ENCODE peak calls at places on chromosomes 12 and 14, in ten cellular contexts. One of them, this sample, is unnamed.

GRCh38 chr12:25648460-25648859 is 95.4 kb upstream of the LMNTD1 start:
- DNase-seq in SK-N-SH: peak; percentile 57
- DNase-seq in GM23248: peak; percentile 93
- DNase-seq in hepatocyte: peak; percentile 66
- DNase-seq in GM23338: peak; percentile 41
- DNase-seq in HCT116: peak; percentile 56
- DNase-seq in PC-9: peak; percentile 79
- DNase-seq in OCI-LY7: no peak
- DNase-seq in MM.1S: no peak
- DNase-seq in Karpas-422: no peak
- DNase-seq in this sample: peak; percentile 89

GRCh38 chr14:61876362-61877049 is 114.3 kb downstream of the SNAPC1 start:
- DNase-seq in SK-N-SH: peak; percentile 38
- DNase-seq in GM23248: no peak
- DNase-seq in hepatocyte: no peak
- DNase-seq in GM23338: no peak
- DNase-seq in HCT116: no peak
- DNase-seq in PC-9: no peak
- DNase-seq in OCI-LY7: no peak
- DNase-seq in MM.1S: no peak
- DNase-seq in Karpas-422: no peak
- DNase-seq in this sample: no peak

GRCh38 chr12:92702754-92703679 is at the start of gene PLEKHG7:
- DNase-seq in SK-N-SH: no peak
- DNase-seq in GM23248: no peak
- DNase-seq in hepatocyte: peak; percentile 51
- DNase-seq in GM23338: no peak
- DNase-seq in HCT116: no peak
- DNase-seq in PC-9: no peak
- DNase-seq in OCI-LY7: peak; percentile 3
- DNase-seq in MM.1S: peak; percentile 88
- DNase-seq in Karpas-422: peak; percentile 48
- DNase-seq in this sample: no peak

GRCh38 chr14:30291216-30291615 is 267.7 kb upstream of the G2E3 start:
- DNase-seq in SK-N-SH: no peak
- DNase-seq in GM23248: peak; percentile 89
- DNase-seq in hepatocyte: no peak
- DNase-seq in GM23338: no peak
- DNase-seq in HCT116: no peak
- DNase-seq in PC-9: no peak
- DNase-seq in OCI-LY7: no peak
- DNase-seq in MM.1S: no peak
- DNase-seq in Karpas-422: no peak
- DNase-seq in this sample: peak; percentile 87

GRCh38 chr12:47082963-47083621 is 3.3 kb upstream of the AMIGO2 start:
- DNase-seq in SK-N-SH: no peak
- DNase-seq in GM23248: peak; percentile 95
- DNase-seq in hepatocyte: peak; percentile 63
- DNase-seq in GM23338: no peak
- DNase-seq in HCT116: no peak
- DNase-seq in PC-9: peak; percentile 35
- DNase-seq in OCI-LY7: no peak
- DNase-seq in MM.1S: no peak
- DNase-seq in Karpas-422: no peak
- DNase-seq in this sample: peak; percentile 96

GRCh38 chr12:83865431-83865830 is 1047.2 kb downstream of the SLC6A15 start:
- DNase-seq in SK-N-SH: no peak
- DNase-seq in GM23248: no peak
- DNase-seq in hepatocyte: no peak
- DNase-seq in GM23338: no peak
- DNase-seq in HCT116: no peak
- DNase-seq in PC-9: no peak
- DNase-seq in OCI-LY7: no peak
- DNase-seq in MM.1S: no peak
- DNase-seq in Karpas-422: no peak
- DNase-seq in this sample: peak; percentile 79

GRCh38 chr12:38906482-38907170 is 1.2 kb upstream of the CPNE8 start:
- DNase-seq in SK-N-SH: peak; percentile 91
- DNase-seq in GM23248: peak; percentile 90
- DNase-seq in hepatocyte: peak; percentile 94
- DNase-seq in GM23338: peak; percentile 94
- DNase-seq in HCT116: peak; percentile 74
- DNase-seq in PC-9: peak; percentile 87
- DNase-seq in OCI-LY7: no peak
- DNase-seq in MM.1S: peak; percentile 80
- DNase-seq in Karpas-422: no peak
- DNase-seq in this sample: peak; percentile 91

GRCh38 chr14:85528080-85528881 is 1.7 kb upstream of the FLRT2 start:
- DNase-seq in SK-N-SH: no peak
- DNase-seq in GM23248: peak; percentile 89
- DNase-seq in hepatocyte: peak; percentile 81
- DNase-seq in GM23338: peak; percentile 69
- DNase-seq in HCT116: no peak
- DNase-seq in PC-9: peak; percentile 18
- DNase-seq in OCI-LY7: no peak
- DNase-seq in MM.1S: no peak
- DNase-seq in Karpas-422: no peak
- DNase-seq in this sample: peak; percentile 50

GRCh38 chr12:95997276-95997675 is 1.1 kb upstream of the HAL start:
- DNase-seq in SK-N-SH: no peak
- DNase-seq in GM23248: no peak
- DNase-seq in hepatocyte: no peak
- DNase-seq in GM23338: no peak
- DNase-seq in HCT116: no peak
- DNase-seq in PC-9: no peak
- DNase-seq in OCI-LY7: no peak
- DNase-seq in MM.1S: no peak
- DNase-seq in Karpas-422: no peak
- DNase-seq in this sample: no peak

GRCh38 chr12:96000858-96001257 is 4.7 kb upstream of the HAL start:
- DNase-seq in SK-N-SH: no peak
- DNase-seq in GM23248: no peak
- DNase-seq in hepatocyte: no peak
- DNase-seq in GM23338: no peak
- DNase-seq in HCT116: no peak
- DNase-seq in PC-9: no peak
- DNase-seq in OCI-LY7: no peak
- DNase-seq in MM.1S: no peak
- DNase-seq in Karpas-422: no peak
- DNase-seq in this sample: no peak

GRCh38 chr12:95999484-95999883 is 3.3 kb upstream of the HAL start:
- DNase-seq in SK-N-SH: no peak
- DNase-seq in GM23248: no peak
- DNase-seq in hepatocyte: no peak
- DNase-seq in GM23338: no peak
- DNase-seq in HCT116: no peak
- DNase-seq in PC-9: no peak
- DNase-seq in OCI-LY7: no peak
- DNase-seq in MM.1S: no peak
- DNase-seq in Karpas-422: no peak
- DNase-seq in this sample: no peak

GRCh38 chr12:95997911-95998510 is 1.9 kb upstream of the HAL start:
- DNase-seq in SK-N-SH: no peak
- DNase-seq in GM23248: peak; percentile 9
- DNase-seq in hepatocyte: no peak
- DNase-seq in GM23338: no peak
- DNase-seq in HCT116: no peak
- DNase-seq in PC-9: no peak
- DNase-seq in OCI-LY7: no peak
- DNase-seq in MM.1S: no peak
- DNase-seq in Karpas-422: no peak
- DNase-seq in this sample: peak; percentile 5

GRCh38 chr12:95998611-95999300 is 2.6 kb upstream of the HAL start:
- DNase-seq in SK-N-SH: peak; percentile 75
- DNase-seq in GM23248: peak; percentile 73
- DNase-seq in hepatocyte: peak; percentile 84
- DNase-seq in GM23338: peak; percentile 91
- DNase-seq in HCT116: peak; percentile 35
- DNase-seq in PC-9: no peak
- DNase-seq in OCI-LY7: peak; percentile 78
- DNase-seq in MM.1S: peak; percentile 86
- DNase-seq in Karpas-422: peak; percentile 90
- DNase-seq in this sample: peak; percentile 63
- H3K27ac ChIP-seq in SK-N-SH: no peak overlapping the region
- H3K27ac ChIP-seq in GM23248: no peak overlapping the region
- H3K27ac ChIP-seq in hepatocyte: no peak overlapping the region
- H3K27ac ChIP-seq in GM23338: no peak overlapping the region
- H3K27ac ChIP-seq in HCT116: no peak overlapping the region
- H3K27ac ChIP-seq in PC-9: peak overlapping the region; percentile 37
- H3K27ac ChIP-seq in OCI-LY7: no peak overlapping the region
- H3K27ac ChIP-seq in MM.1S: no peak overlapping the region
- H3K27ac ChIP-seq in Karpas-422: no peak overlapping the region
- H3K27ac ChIP-seq in this sample: no peak overlapping the region

GRCh38 chr12:65170245-65170881 is 980 bp downstream of the LEMD3 start:
- DNase-seq in SK-N-SH: peak; percentile 63
- DNase-seq in GM23248: peak; percentile 84
- DNase-seq in hepatocyte: peak; percentile 82
- DNase-seq in GM23338: peak; percentile 76
- DNase-seq in HCT116: peak; percentile 28
- DNase-seq in PC-9: peak; percentile 52
- DNase-seq in OCI-LY7: peak; percentile 59
- DNase-seq in MM.1S: peak; percentile 82
- DNase-seq in Karpas-422: peak; percentile 74
- DNase-seq in this sample: peak; percentile 58

GRCh38 chr12:65169311-65170244 is at the start of gene LEMD3:
- DNase-seq in SK-N-SH: peak; percentile 94
- DNase-seq in GM23248: peak; percentile 98
- DNase-seq in hepatocyte: peak; percentile 97
- DNase-seq in GM23338: peak; percentile 99
- DNase-seq in HCT116: peak; percentile 92
- DNase-seq in PC-9: peak; percentile 94
- DNase-seq in OCI-LY7: peak; percentile 95
- DNase-seq in MM.1S: peak; percentile 99
- DNase-seq in Karpas-422: peak; percentile 98
- DNase-seq in this sample: peak; percentile 97

GRCh38 chr12:65168606-65169310 is 625 bp upstream of the LEMD3 start:
- DNase-seq in SK-N-SH: no peak
- DNase-seq in GM23248: peak; percentile 37
- DNase-seq in hepatocyte: no peak
- DNase-seq in GM23338: no peak
- DNase-seq in HCT116: no peak
- DNase-seq in PC-9: no peak
- DNase-seq in OCI-LY7: no peak
- DNase-seq in MM.1S: peak; percentile 65
- DNase-seq in Karpas-422: no peak
- DNase-seq in this sample: no peak

GRCh38 chr12:65171870-65172269 is 2.5 kb downstream of the LEMD3 start:
- DNase-seq in SK-N-SH: no peak
- DNase-seq in GM23248: peak; percentile 15
- DNase-seq in hepatocyte: peak; percentile 7
- DNase-seq in GM23338: no peak
- DNase-seq in HCT116: no peak
- DNase-seq in PC-9: no peak
- DNase-seq in OCI-LY7: peak; percentile 47
- DNase-seq in MM.1S: peak; percentile 39
- DNase-seq in Karpas-422: peak; percentile 52
- DNase-seq in this sample: peak; percentile 44

GRCh38 chr12:65171073-65171472 is 1.7 kb downstream of the LEMD3 start:
- DNase-seq in SK-N-SH: no peak
- DNase-seq in GM23248: peak; percentile 47
- DNase-seq in hepatocyte: no peak
- DNase-seq in GM23338: no peak
- DNase-seq in HCT116: no peak
- DNase-seq in PC-9: no peak
- DNase-seq in OCI-LY7: no peak
- DNase-seq in MM.1S: no peak
- DNase-seq in Karpas-422: peak; percentile 49
- DNase-seq in this sample: peak; percentile 22
- H3K9me2 ChIP-seq in SK-N-SH: no peaks in the 10 kb centered on the region
- H3K9me2 ChIP-seq in GM23248: no peaks in the 10 kb centered on the region
- H3K9me2 ChIP-seq in hepatocyte: no peaks in the 10 kb centered on the region
- H3K9me2 ChIP-seq in GM23338: no peaks in the 10 kb centered on the region
- H3K9me2 ChIP-seq in HCT116: no peaks in the 10 kb centered on the region
- H3K9me2 ChIP-seq in PC-9: no peaks in the 10 kb centered on the region
- H3K9me2 ChIP-seq in OCI-LY7: no peaks in the 10 kb centered on the region
- H3K9me2 ChIP-seq in MM.1S: no peaks in the 10 kb centered on the region
- H3K9me2 ChIP-seq in Karpas-422: no peaks in the 10 kb centered on the region
- H3K9me2 ChIP-seq in this sample: no peaks in the 10 kb centered on the region

GRCh38 chr12:124501080-124501642 is 66.3 kb downstream of the NCOR2 start:
- DNase-seq in SK-N-SH: no peak
- DNase-seq in GM23248: no peak
- DNase-seq in hepatocyte: no peak
- DNase-seq in GM23338: no peak
- DNase-seq in HCT116: no peak
- DNase-seq in PC-9: no peak
- DNase-seq in OCI-LY7: no peak
- DNase-seq in MM.1S: no peak
- DNase-seq in Karpas-422: no peak
- DNase-seq in this sample: no peak

GRCh38 chr12:124500232-124501079 is 67.0 kb downstream of the NCOR2 start:
- DNase-seq in SK-N-SH: no peak
- DNase-seq in GM23248: peak; percentile 39
- DNase-seq in hepatocyte: peak; percentile 77
- DNase-seq in GM23338: peak; percentile 95
- DNase-seq in HCT116: no peak
- DNase-seq in PC-9: peak; percentile 83
- DNase-seq in OCI-LY7: no peak
- DNase-seq in MM.1S: no peak
- DNase-seq in Karpas-422: no peak
- DNase-seq in this sample: peak; percentile 23

GRCh38 chr12:124503305-124503704 is 64.1 kb downstream of the NCOR2 start:
- DNase-seq in SK-N-SH: no peak
- DNase-seq in GM23248: no peak
- DNase-seq in hepatocyte: no peak
- DNase-seq in GM23338: no peak
- DNase-seq in HCT116: no peak
- DNase-seq in PC-9: no peak
- DNase-seq in OCI-LY7: no peak
- DNase-seq in MM.1S: no peak
- DNase-seq in Karpas-422: no peak
- DNase-seq in this sample: no peak

GRCh38 chr12:124501827-124502226 is 65.6 kb downstream of the NCOR2 start:
- DNase-seq in SK-N-SH: no peak
- DNase-seq in GM23248: no peak
- DNase-seq in hepatocyte: no peak
- DNase-seq in GM23338: no peak
- DNase-seq in HCT116: no peak
- DNase-seq in PC-9: no peak
- DNase-seq in OCI-LY7: no peak
- DNase-seq in MM.1S: no peak
- DNase-seq in Karpas-422: no peak
- DNase-seq in this sample: no peak

DNA sequence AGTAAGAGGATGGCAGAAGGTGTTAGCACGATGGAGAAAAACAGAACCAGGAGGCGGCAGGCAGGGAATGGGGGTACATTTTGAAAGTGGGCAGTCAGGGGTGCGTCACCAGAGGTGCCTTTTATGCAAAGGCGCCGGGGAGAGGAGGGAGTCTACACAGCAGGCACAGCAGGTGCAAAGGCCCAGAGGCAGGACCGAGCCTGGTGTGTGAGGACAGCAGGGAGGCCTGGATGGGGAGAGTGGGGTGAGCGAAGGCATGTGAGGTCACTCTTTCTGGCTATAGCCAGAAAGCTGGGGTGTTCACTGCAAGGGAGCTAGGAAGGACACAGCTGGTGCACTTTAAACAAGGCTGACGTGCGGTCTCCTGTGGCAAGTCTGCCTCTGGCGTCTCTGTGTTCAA is 65.0 kb downstream of the NCOR2 start:
- DNase-seq in SK-N-SH: no peak
- DNase-seq in GM23248: no peak
- DNase-seq in hepatocyte: no peak
- DNase-seq in GM23338: no peak
- DNase-seq in HCT116: no peak
- DNase-seq in PC-9: no peak
- DNase-seq in OCI-LY7: no peak
- DNase-seq in MM.1S: no peak
- DNase-seq in Karpas-422: no peak
- DNase-seq in this sample: no peak
- H3K27ac ChIP-seq in SK-N-SH: no peak overlapping the region
- H3K27ac ChIP-seq in GM23248: no peak overlapping the region
- H3K27ac ChIP-seq in hepatocyte: no peak overlapping the region
- H3K27ac ChIP-seq in GM23338: peak overlapping the region; percentile 39
- H3K27ac ChIP-seq in HCT116: no peak overlapping the region
- H3K27ac ChIP-seq in PC-9: no peak overlapping the region
- H3K27ac ChIP-seq in OCI-LY7: no peak overlapping the region
- H3K27ac ChIP-seq in MM.1S: no peak overlapping the region
- H3K27ac ChIP-seq in Karpas-422: no peak overlapping the region
- H3K27ac ChIP-seq in this sample: no peak overlapping the region

GRCh38 chr12:114697246-114697716 is 13.3 kb upstream of the TBX3 start:
- DNase-seq in SK-N-SH: no peak
- DNase-seq in GM23248: no peak
- DNase-seq in hepatocyte: peak; percentile 23
- DNase-seq in GM23338: no peak
- DNase-seq in HCT116: no peak
- DNase-seq in PC-9: no peak
- DNase-seq in OCI-LY7: no peak
- DNase-seq in MM.1S: no peak
- DNase-seq in Karpas-422: no peak
- DNase-seq in this sample: no peak

GRCh38 chr12:114698566-114699163 is 14.7 kb upstream of the TBX3 start:
- DNase-seq in SK-N-SH: no peak
- DNase-seq in GM23248: no peak
- DNase-seq in hepatocyte: peak; percentile 28
- DNase-seq in GM23338: peak; percentile 74
- DNase-seq in HCT116: no peak
- DNase-seq in PC-9: no peak
- DNase-seq in OCI-LY7: no peak
- DNase-seq in MM.1S: no peak
- DNase-seq in Karpas-422: no peak
- DNase-seq in this sample: no peak

GRCh38 chr12:114696443-114697245 is 12.7 kb upstream of the TBX3 start:
- DNase-seq in SK-N-SH: no peak
- DNase-seq in GM23248: no peak
- DNase-seq in hepatocyte: no peak
- DNase-seq in GM23338: no peak
- DNase-seq in HCT116: no peak
- DNase-seq in PC-9: no peak
- DNase-seq in OCI-LY7: no peak
- DNase-seq in MM.1S: no peak
- DNase-seq in Karpas-422: no peak
- DNase-seq in this sample: no peak

GRCh38 chr12:114700392-114701103 is 16.6 kb upstream of the TBX3 start:
- DNase-seq in SK-N-SH: no peak
- DNase-seq in GM23248: no peak
- DNase-seq in hepatocyte: no peak
- DNase-seq in GM23338: no peak
- DNase-seq in HCT116: no peak
- DNase-seq in PC-9: no peak
- DNase-seq in OCI-LY7: no peak
- DNase-seq in MM.1S: no peak
- DNase-seq in Karpas-422: no peak
- DNase-seq in this sample: no peak

GRCh38 chr12:114697741-114698565 is 14.0 kb upstream of the TBX3 start:
- DNase-seq in SK-N-SH: no peak
- DNase-seq in GM23248: peak; percentile 56
- DNase-seq in hepatocyte: peak; percentile 83
- DNase-seq in GM23338: no peak
- DNase-seq in HCT116: no peak
- DNase-seq in PC-9: no peak
- DNase-seq in OCI-LY7: no peak
- DNase-seq in MM.1S: no peak
- DNase-seq in Karpas-422: no peak
- DNase-seq in this sample: no peak
- H3K9me2 ChIP-seq in SK-N-SH: no peaks in the 10 kb centered on the region
- H3K9me2 ChIP-seq in GM23248: no peaks in the 10 kb centered on the region
- H3K9me2 ChIP-seq in hepatocyte: no peaks in the 10 kb centered on the region
- H3K9me2 ChIP-seq in GM23338: no peaks in the 10 kb centered on the region
- H3K9me2 ChIP-seq in HCT116: no peaks in the 10 kb centered on the region
- H3K9me2 ChIP-seq in PC-9: no peaks in the 10 kb centered on the region
- H3K9me2 ChIP-seq in OCI-LY7: no peaks in the 10 kb centered on the region
- H3K9me2 ChIP-seq in MM.1S: no peaks in the 10 kb centered on the region
- H3K9me2 ChIP-seq in Karpas-422: no peaks in the 10 kb centered on the region
- H3K9me2 ChIP-seq in this sample: no peaks in the 10 kb centered on the region

This sample was measured in PC-3.